ENCODE peak calls at places on chromosome 5, in seven cellular contexts. M is fibroblast of lung; F is CD4-positive, CD25-positive, alpha-beta regulatory T cell; K is tibial artery; U is aorta; Q is kidney; S is testis. C is an unnamed sample. For H3K36me3, the result is how much of the 10 kb centered on the place peaks cover.

GRCh38 chr5:6719896-6720560 is 6.8 kb downstream of the TENT4A start:
- DNase-seq in Q (no peak), S (no peak), K (peak), M (peak), F (no peak), U (no peak), C (no peak)

GRCh38 chr5:36944607-36945225 is 68.1 kb downstream of the NIPBL start:
- DNase-seq in K (no peak), F (peak), S (no peak), Q (no peak), M (peak), U (no peak), C (no peak)

GRCh38 chr5:33840927-33841547 is 50.8 kb downstream of the ADAMTS12 start:
- DNase-seq in K (no peak), M (no peak), Q (no peak), S (no peak), F (no peak), U (no peak), C (no peak)

GRCh38 chr5:112574566-112574965 is 155.5 kb upstream of the EPB41L4A start:
- DNase-seq in S (no peak), Q (no peak), F (no peak), U (no peak), M (no peak), K (no peak), C (no peak)

GRCh38 chr5:176744584-176744965 is 65.8 kb upstream of the UNC5A start:
- DNase-seq in F (no peak), S (no peak), K (no peak), U (peak), M (no peak), Q (no peak), C (peak)

GRCh38 chr5:178667109-178667508 is 40.3 kb upstream of the CLK4 start:
- DNase-seq in Q (no peak), F (no peak), U (no peak), K (no peak), M (peak), S (peak), C (no peak)

GRCh38 chr5:2201832-2202231 is 319.1 kb upstream of the IRX4 start:
- DNase-seq in K (no peak), S (no peak), M (no peak), Q (no peak), U (peak), F (no peak), C (no peak)

GRCh38 chr5:132049559-132049958 is 10.9 kb upstream of the IL3 start:
- DNase-seq in M (no peak), S (no peak), Q (no peak), U (no peak), F (no peak), K (no peak), C (no peak)

GRCh38 chr5:57466544-57466943 is 16.1 kb downstream of the ACTBL2 start:
- DNase-seq in M (no peak), Q (no peak), S (no peak), F (no peak), K (no peak), U (no peak), C (no peak)

GRCh38 chr5:71932131-71932635 is 175.1 kb upstream of the MAP1B start:
- DNase-seq in U (no peak), F (no peak), Q (no peak), S (no peak), K (peak), M (peak), C (no peak)

GRCh38 chr5:133944263-133945230 is 23.9 kb downstream of the C5orf15 start:
- DNase-seq in Q (no peak), M (peak), S (peak), K (peak), F (peak), U (no peak), C (peak)

GRCh38 chr5:139985733-139986132 is 57.4 kb downstream of the NRG2 start:
- DNase-seq in K (no peak), S (no peak), Q (no peak), U (no peak), M (peak), F (no peak), C (no peak)

GRCh38 chr5:159913048-159913447 is 3.2 kb upstream of the ADRA1B start:
- DNase-seq in Q (no peak), K (no peak), U (no peak), S (no peak), M (peak), F (no peak), C (no peak)

GRCh38 chr5:179553875-179554274 is 3.5 kb downstream of the RUFY1 start:
- DNase-seq in U (no peak), Q (no peak), S (no peak), M (peak), F (no peak), K (no peak), C (no peak)

GRCh38 chr5:141743652-141744333 is 61.8 kb upstream of the ARAP3 start:
- DNase-seq in K (no peak), U (no peak), F (no peak), Q (no peak), M (no peak), S (no peak), C (peak)

GRCh38 chr5:72921103-72921502 is 34.7 kb upstream of the FCHO2 start:
- DNase-seq in M (no peak), F (no peak), S (no peak), U (no peak), Q (no peak), K (no peak), C (no peak)

GRCh38 chr5:111932207-111932606 is 175.2 kb upstream of the NREP start:
- DNase-seq in Q (no peak), U (no peak), K (no peak), M (peak), F (no peak), S (no peak), C (no peak)

GRCh38 chr5:169637085-169637855 is at the start of gene DOCK2:
- DNase-seq in F (peak), Q (peak), M (no peak), U (peak), K (peak), S (peak), C (peak)
- H3K4me3 ChIP-seq in F (peak), Q (no peak), M (peak), U (no peak), K (peak), S (peak), C (peak)

GRCh38 chr5:87404359-87404758 is 8.4 kb downstream of the CCNH start:
- DNase-seq in F (no peak), S (no peak), U (no peak), K (no peak), Q (no peak), M (no peak), C (no peak)

GRCh38 chr5:87403899-87404298 is 8.8 kb downstream of the CCNH start:
- DNase-seq in K (no peak), F (no peak), M (no peak), U (no peak), Q (no peak), S (no peak), C (no peak)

GRCh38 chr5:87403409-87403808 is 9.3 kb downstream of the CCNH start:
- DNase-seq in U (no peak), M (no peak), K (no peak), S (no peak), F (no peak), Q (no peak), C (no peak)

GRCh38 chr5:87408219-87408618 is 4.5 kb downstream of the CCNH start:
- DNase-seq in U (no peak), K (no peak), M (no peak), F (no peak), Q (no peak), S (no peak), C (no peak)

GRCh38 chr5:87405472-87406155 is 7.1 kb downstream of the CCNH start:
- DNase-seq in U (no peak), F (no peak), Q (no peak), S (no peak), M (peak), K (no peak), C (no peak)
- H3K36me3 ChIP-seq in U (under half), F (half or more), Q (under half), S (under half), M (under half), K (half or more), C (under half)

DNA sequence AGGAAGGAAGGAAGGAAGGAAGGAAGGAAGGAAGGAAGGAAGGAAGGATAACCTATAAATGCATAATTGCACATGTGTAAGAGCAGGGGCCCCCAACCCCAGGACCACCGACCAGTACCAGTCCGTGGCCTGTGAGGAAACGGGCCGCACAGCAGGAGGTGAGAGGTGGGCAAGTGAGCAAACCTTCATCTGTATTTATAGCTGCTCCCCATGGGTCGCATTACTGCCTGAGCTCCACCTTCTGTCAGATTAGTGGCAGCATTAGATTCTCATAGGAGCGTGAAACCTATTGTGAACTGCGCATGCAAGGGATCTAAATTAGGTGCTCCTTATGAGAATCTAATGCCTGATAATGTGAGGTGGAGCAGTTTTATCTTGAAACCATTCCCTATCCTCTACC is 66.1 kb downstream of the SH3RF2 start:
- DNase-seq in M (no peak), S (no peak), U (no peak), Q (no peak), K (no peak), F (no peak), C (no peak)
- H3K4me3 ChIP-seq in M (no peak), S (no peak), U (no peak), Q (no peak), K (no peak), F (no peak), C (no peak)

DNA sequence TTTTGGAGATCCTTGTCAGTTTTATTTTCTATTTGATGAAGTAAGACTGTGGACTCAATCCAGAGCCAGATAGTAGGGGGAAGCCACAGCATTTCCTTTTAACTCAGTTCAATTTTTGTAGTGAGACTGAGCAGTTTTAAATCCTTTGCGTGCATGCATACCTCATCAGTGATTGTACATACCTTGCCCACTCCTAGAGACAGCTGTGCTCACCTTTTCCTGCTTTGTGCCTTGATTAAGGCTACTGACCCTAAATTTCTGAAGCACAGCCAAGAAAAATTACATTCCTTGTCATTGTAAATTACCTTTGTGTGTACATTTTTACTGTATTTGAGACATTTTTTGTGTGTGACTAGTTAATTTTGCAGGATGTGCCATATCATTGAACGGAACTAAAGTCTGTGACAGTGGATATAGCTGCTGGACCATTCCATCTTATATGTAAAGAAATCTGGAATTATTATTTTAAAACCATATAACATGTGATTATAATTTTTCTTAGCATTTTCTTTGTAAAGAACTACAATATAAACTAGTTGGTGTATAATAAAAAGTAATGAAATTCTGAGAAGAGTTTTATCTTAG is 17.8 kb downstream of the DIMT1 start:
- DNase-seq in U (no peak), M (peak), Q (no peak), F (no peak), K (no peak), S (no peak), C (no peak)
- H3K36me3 ChIP-seq in U (under half), M (under half), Q (under half), F (half or more), K (half or more), S (under half), C (under half)

C was measured in H7.